ENCODE peak calls at places on chromosomes 1 and 21, in nine cellular contexts. One of them, this sample, is unnamed.

GRCh38 chr1:41891403-41891896 is 27.3 kb downstream of the HIVEP3 start:
- DNase-seq in GM12878: peak
- DNase-seq in transverse colon: peak
- DNase-seq in GM12892: peak
- DNase-seq in upper lobe of left lung: no peak
- DNase-seq in stomach: peak
- DNase-seq in K562: no peak
- DNase-seq in suprapubic skin: no peak
- DNase-seq in HepG2: peak
- DNase-seq in this sample: peak

GRCh38 chr1:23581219-23581618 is 21.9 kb upstream of the ID3 start:
- DNase-seq in GM12878: no peak
- DNase-seq in transverse colon: no peak
- DNase-seq in GM12892: no peak
- DNase-seq in upper lobe of left lung: peak
- DNase-seq in stomach: no peak
- DNase-seq in K562: no peak
- DNase-seq in suprapubic skin: no peak
- DNase-seq in HepG2: no peak
- DNase-seq in this sample: no peak

GRCh38 chr1:2356911-2357845 is 34.2 kb downstream of the MORN1 start:
- DNase-seq in GM12878: no peak
- DNase-seq in transverse colon: no peak
- DNase-seq in GM12892: no peak
- DNase-seq in upper lobe of left lung: peak
- DNase-seq in stomach: no peak
- DNase-seq in K562: no peak
- DNase-seq in suprapubic skin: no peak
- DNase-seq in HepG2: no peak
- DNase-seq in this sample: no peak

GRCh38 chr1:236718328-236718727 is 32.0 kb downstream of the ACTN2 start:
- DNase-seq in GM12878: no peak
- DNase-seq in transverse colon: no peak
- DNase-seq in GM12892: no peak
- DNase-seq in upper lobe of left lung: no peak
- DNase-seq in stomach: no peak
- DNase-seq in K562: no peak
- DNase-seq in suprapubic skin: no peak
- DNase-seq in HepG2: no peak
- DNase-seq in this sample: no peak

GRCh38 chr1:41917835-41918449 is 780 bp downstream of the HIVEP3 start:
- DNase-seq in GM12878: no peak
- DNase-seq in transverse colon: peak
- DNase-seq in GM12892: peak
- DNase-seq in upper lobe of left lung: peak
- DNase-seq in stomach: peak
- DNase-seq in K562: no peak
- DNase-seq in suprapubic skin: no peak
- DNase-seq in HepG2: no peak
- DNase-seq in this sample: peak

GRCh38 chr1:152109231-152109997 is 5.8 kb downstream of the TCHH start:
- DNase-seq in GM12878: no peak
- DNase-seq in transverse colon: no peak
- DNase-seq in GM12892: no peak
- DNase-seq in upper lobe of left lung: no peak
- DNase-seq in stomach: no peak
- DNase-seq in K562: no peak
- DNase-seq in suprapubic skin: no peak
- DNase-seq in HepG2: no peak
- DNase-seq in this sample: no peak

GRCh38 chr1:154765970-154766369 is 104.1 kb downstream of the KCNN3 start:
- DNase-seq in GM12878: no peak
- DNase-seq in transverse colon: no peak
- DNase-seq in GM12892: no peak
- DNase-seq in upper lobe of left lung: no peak
- DNase-seq in stomach: peak
- DNase-seq in K562: no peak
- DNase-seq in suprapubic skin: peak
- DNase-seq in HepG2: peak
- DNase-seq in this sample: no peak

GRCh38 chr1:205541161-205541886 is 36.9 kb downstream of the CDK18 start:
- DNase-seq in GM12878: no peak
- DNase-seq in transverse colon: peak
- DNase-seq in GM12892: no peak
- DNase-seq in upper lobe of left lung: no peak
- DNase-seq in stomach: peak
- DNase-seq in K562: no peak
- DNase-seq in suprapubic skin: peak
- DNase-seq in HepG2: no peak
- DNase-seq in this sample: no peak

GRCh38 chr1:39539252-39539790 is 37.3 kb downstream of the PABPC4 start:
- DNase-seq in GM12878: peak
- DNase-seq in transverse colon: peak
- DNase-seq in GM12892: peak
- DNase-seq in upper lobe of left lung: no peak
- DNase-seq in stomach: peak
- DNase-seq in K562: peak
- DNase-seq in suprapubic skin: peak
- DNase-seq in HepG2: peak
- DNase-seq in this sample: peak

GRCh38 chr1:198359024-198359653 is 181.3 kb downstream of the ATP6V1G3 start:
- DNase-seq in GM12878: no peak
- DNase-seq in transverse colon: no peak
- DNase-seq in GM12892: no peak
- DNase-seq in upper lobe of left lung: no peak
- DNase-seq in stomach: no peak
- DNase-seq in K562: no peak
- DNase-seq in suprapubic skin: no peak
- DNase-seq in HepG2: peak
- DNase-seq in this sample: no peak

GRCh38 chr1:26540346-26540745 is 10.8 kb downstream of the RPS6KA1 start:
- DNase-seq in GM12878: no peak
- DNase-seq in transverse colon: no peak
- DNase-seq in GM12892: no peak
- DNase-seq in upper lobe of left lung: no peak
- DNase-seq in stomach: no peak
- DNase-seq in K562: no peak
- DNase-seq in suprapubic skin: no peak
- DNase-seq in HepG2: no peak
- DNase-seq in this sample: no peak

GRCh38 chr1:27296773-27297214 is 25.2 kb upstream of the TMEM222 start:
- DNase-seq in GM12878: no peak
- DNase-seq in transverse colon: peak
- DNase-seq in GM12892: peak
- DNase-seq in upper lobe of left lung: peak
- DNase-seq in stomach: peak
- DNase-seq in K562: peak
- DNase-seq in suprapubic skin: peak
- DNase-seq in HepG2: peak
- DNase-seq in this sample: peak

GRCh38 chr1:24386241-24386640 is 27.3 kb downstream of the STPG1 start:
- DNase-seq in GM12878: no peak
- DNase-seq in transverse colon: no peak
- DNase-seq in GM12892: no peak
- DNase-seq in upper lobe of left lung: no peak
- DNase-seq in stomach: no peak
- DNase-seq in K562: no peak
- DNase-seq in suprapubic skin: no peak
- DNase-seq in HepG2: no peak
- DNase-seq in this sample: no peak

GRCh38 chr1:36307601-36308330 is 1.6 kb downstream of the SH3D21 start:
- DNase-seq in GM12878: no peak
- DNase-seq in transverse colon: no peak
- DNase-seq in GM12892: no peak
- DNase-seq in upper lobe of left lung: no peak
- DNase-seq in stomach: no peak
- DNase-seq in K562: no peak
- DNase-seq in suprapubic skin: peak
- DNase-seq in HepG2: no peak
- DNase-seq in this sample: no peak

GRCh38 chr1:195909061-195909460 is 699.2 kb downstream of the KCNT2 start:
- DNase-seq in GM12878: no peak
- DNase-seq in transverse colon: no peak
- DNase-seq in GM12892: no peak
- DNase-seq in upper lobe of left lung: no peak
- DNase-seq in stomach: no peak
- DNase-seq in K562: no peak
- DNase-seq in suprapubic skin: no peak
- DNase-seq in HepG2: no peak
- DNase-seq in this sample: no peak

GRCh38 chr1:51829058-51829457 is 49.5 kb downstream of the NRDC start:
- DNase-seq in GM12878: no peak
- DNase-seq in transverse colon: no peak
- DNase-seq in GM12892: no peak
- DNase-seq in upper lobe of left lung: no peak
- DNase-seq in stomach: no peak
- DNase-seq in K562: no peak
- DNase-seq in suprapubic skin: no peak
- DNase-seq in HepG2: no peak
- DNase-seq in this sample: no peak

GRCh38 chr1:47537268-47537667 is 99.4 kb downstream of the FOXD2 start:
- DNase-seq in GM12878: no peak
- DNase-seq in transverse colon: no peak
- DNase-seq in GM12892: no peak
- DNase-seq in upper lobe of left lung: no peak
- DNase-seq in stomach: no peak
- DNase-seq in K562: no peak
- DNase-seq in suprapubic skin: no peak
- DNase-seq in HepG2: no peak
- DNase-seq in this sample: no peak

GRCh38 chr1:191320062-191320461 is 838.2 kb upstream of the RGS18 start:
- DNase-seq in GM12878: no peak
- DNase-seq in transverse colon: no peak
- DNase-seq in GM12892: no peak
- DNase-seq in upper lobe of left lung: no peak
- DNase-seq in stomach: no peak
- DNase-seq in K562: peak
- DNase-seq in suprapubic skin: no peak
- DNase-seq in HepG2: no peak
- DNase-seq in this sample: no peak

GRCh38 chr1:201826830-201827229 is 2.1 kb upstream of the IPO9 start:
- DNase-seq in GM12878: no peak
- DNase-seq in transverse colon: no peak
- DNase-seq in GM12892: no peak
- DNase-seq in upper lobe of left lung: no peak
- DNase-seq in stomach: no peak
- DNase-seq in K562: no peak
- DNase-seq in suprapubic skin: no peak
- DNase-seq in HepG2: no peak
- DNase-seq in this sample: no peak

GRCh38 chr1:184438363-184438762 is 51.5 kb downstream of the C1orf21 start:
- DNase-seq in GM12878: no peak
- DNase-seq in transverse colon: no peak
- DNase-seq in GM12892: no peak
- DNase-seq in upper lobe of left lung: no peak
- DNase-seq in stomach: no peak
- DNase-seq in K562: no peak
- DNase-seq in suprapubic skin: no peak
- DNase-seq in HepG2: no peak
- DNase-seq in this sample: no peak

GRCh38 chr1:223771814-223772770 is 59.8 kb downstream of the CAPN2 start:
- DNase-seq in GM12878: no peak
- DNase-seq in transverse colon: no peak
- DNase-seq in GM12892: no peak
- DNase-seq in upper lobe of left lung: no peak
- DNase-seq in stomach: no peak
- DNase-seq in K562: peak
- DNase-seq in suprapubic skin: no peak
- DNase-seq in HepG2: no peak
- DNase-seq in this sample: no peak
- TF ChIP-seq POLR2A in GM12878: no peak
- TF ChIP-seq POLR2A in transverse colon: no peak
- TF ChIP-seq POLR2A in GM12892: no peak
- TF ChIP-seq POLR2A in upper lobe of left lung: no peak
- TF ChIP-seq POLR2A in stomach: no peak
- TF ChIP-seq POLR2A in K562: peak
- TF ChIP-seq POLR2A in suprapubic skin: no peak
- TF ChIP-seq POLR2A in HepG2: no peak
- TF ChIP-seq POLR2A in this sample: no peak

GRCh38 chr21:35428489-35428888 is 379.4 kb upstream of the RUNX1 start:
- DNase-seq in GM12878: no peak
- DNase-seq in transverse colon: no peak
- DNase-seq in GM12892: no peak
- DNase-seq in upper lobe of left lung: no peak
- DNase-seq in stomach: no peak
- DNase-seq in K562: no peak
- DNase-seq in suprapubic skin: peak
- DNase-seq in HepG2: no peak
- DNase-seq in this sample: no peak
- TF ChIP-seq POLR2AphosphoS5 in GM12878: no peak
- TF ChIP-seq POLR2AphosphoS5 in transverse colon: no peak
- TF ChIP-seq POLR2AphosphoS5 in GM12892: no peak
- TF ChIP-seq POLR2AphosphoS5 in upper lobe of left lung: no peak
- TF ChIP-seq POLR2AphosphoS5 in stomach: no peak
- TF ChIP-seq POLR2AphosphoS5 in K562: no peak
- TF ChIP-seq POLR2AphosphoS5 in suprapubic skin: no peak
- TF ChIP-seq POLR2AphosphoS5 in HepG2: no peak
- TF ChIP-seq POLR2AphosphoS5 in this sample: no peak

GRCh38 chr21:34836103-34836932 is 167.5 kb downstream of the CLIC6 start:
- DNase-seq in GM12878: no peak
- DNase-seq in transverse colon: peak
- DNase-seq in GM12892: no peak
- DNase-seq in upper lobe of left lung: no peak
- DNase-seq in stomach: peak
- DNase-seq in K562: no peak
- DNase-seq in suprapubic skin: peak
- DNase-seq in HepG2: peak
- DNase-seq in this sample: no peak
- TF ChIP-seq POLR2A in GM12878: no peak
- TF ChIP-seq POLR2A in transverse colon: no peak
- TF ChIP-seq POLR2A in GM12892: no peak
- TF ChIP-seq POLR2A in upper lobe of left lung: no peak
- TF ChIP-seq POLR2A in stomach: no peak
- TF ChIP-seq POLR2A in K562: no peak
- TF ChIP-seq POLR2A in suprapubic skin: no peak
- TF ChIP-seq POLR2A in HepG2: peak
- TF ChIP-seq POLR2A in this sample: no peak

GRCh38 chr1:100183370-100183769 is 5.3 kb upstream of the LRRC39 start:
- DNase-seq in GM12878: no peak
- DNase-seq in transverse colon: no peak
- DNase-seq in GM12892: no peak
- DNase-seq in upper lobe of left lung: no peak
- DNase-seq in stomach: no peak
- DNase-seq in K562: no peak
- DNase-seq in suprapubic skin: no peak
- DNase-seq in HepG2: no peak
- DNase-seq in this sample: no peak

GRCh38 chr1:100188617-100189016 is 10.6 kb upstream of the LRRC39 start:
- DNase-seq in GM12878: peak
- DNase-seq in transverse colon: no peak
- DNase-seq in GM12892: no peak
- DNase-seq in upper lobe of left lung: no peak
- DNase-seq in stomach: no peak
- DNase-seq in K562: no peak
- DNase-seq in suprapubic skin: no peak
- DNase-seq in HepG2: no peak
- DNase-seq in this sample: no peak

GRCh38 chr1:100184536-100184935 is 6.5 kb upstream of the LRRC39 start:
- DNase-seq in GM12878: peak
- DNase-seq in transverse colon: no peak
- DNase-seq in GM12892: no peak
- DNase-seq in upper lobe of left lung: no peak
- DNase-seq in stomach: no peak
- DNase-seq in K562: no peak
- DNase-seq in suprapubic skin: no peak
- DNase-seq in HepG2: no peak
- DNase-seq in this sample: no peak

GRCh38 chr1:100187912-100188311 is 9.9 kb upstream of the LRRC39 start:
- DNase-seq in GM12878: no peak
- DNase-seq in transverse colon: peak
- DNase-seq in GM12892: no peak
- DNase-seq in upper lobe of left lung: no peak
- DNase-seq in stomach: peak
- DNase-seq in K562: no peak
- DNase-seq in suprapubic skin: peak
- DNase-seq in HepG2: peak
- DNase-seq in this sample: no peak
- TF ChIP-seq POLR2AphosphoS5 in GM12878: no peak
- TF ChIP-seq POLR2AphosphoS5 in transverse colon: no peak
- TF ChIP-seq POLR2AphosphoS5 in GM12892: no peak
- TF ChIP-seq POLR2AphosphoS5 in upper lobe of left lung: no peak
- TF ChIP-seq POLR2AphosphoS5 in stomach: no peak
- TF ChIP-seq POLR2AphosphoS5 in K562: no peak
- TF ChIP-seq POLR2AphosphoS5 in suprapubic skin: no peak
- TF ChIP-seq POLR2AphosphoS5 in HepG2: no peak
- TF ChIP-seq POLR2AphosphoS5 in this sample: no peak